ENCODE peak calls at places on chromosome 3, in seven cellular contexts. B, X, M, L, R, U and H are unnamed samples.

GRCh38 chr3:70771426-70772147 is 459.1 kb upstream of the MDFIC2 start:
- DNase-seq in B (no peak), X (no peak), M (peak; percentile 5), L (no peak), R (no peak), U (no peak), H (no peak)

GRCh38 chr3:190519886-190520285 is 6.0 kb downstream of the IL1RAP start:
- DNase-seq in B (no peak), X (no peak), M (no peak), L (no peak), R (no peak), U (no peak), H (no peak)

GRCh38 chr3:186930143-186930638 is at the start of gene ST6GAL1:
- DNase-seq in B (no peak), X (peak; percentile 57), M (peak; percentile 70), L (peak; percentile 54), R (no peak), U (no peak), H (peak; percentile 51)

GRCh38 chr3:45178131-45179023 is 32.2 kb upstream of the CDCP1 start:
- DNase-seq in B (no peak), X (no peak), M (no peak), L (no peak), R (no peak), U (no peak), H (no peak)

GRCh38 chr3:177800565-177800964 is 603.3 kb upstream of the TBL1XR1 start:
- DNase-seq in B (no peak), X (no peak), M (no peak), L (no peak), R (no peak), U (no peak), H (no peak)

GRCh38 chr3:78086150-78086549 is 1046.3 kb downstream of the ROBO2 start:
- DNase-seq in B (no peak), X (no peak), M (no peak), L (no peak), R (no peak), U (no peak), H (no peak)

GRCh38 chr3:128382221-128382807 is 84.4 kb downstream of the DNAJB8 start:
- DNase-seq in B (no peak), X (no peak), M (no peak), L (no peak), R (no peak), U (no peak), H (no peak)

GRCh38 chr3:111803123-111803593 is 55.9 kb upstream of the PHLDB2 start:
- DNase-seq in B (no peak), X (no peak), M (no peak), L (peak; percentile 35), R (no peak), U (no peak), H (no peak)

GRCh38 chr3:184002469-184002868 is 15.2 kb downstream of the ABCC5 start:
- DNase-seq in B (no peak), X (no peak), M (no peak), L (no peak), R (no peak), U (no peak), H (no peak)

GRCh38 chr3:48885753-48886152 is 12.9 kb downstream of the SLC25A20 start:
- DNase-seq in B (no peak), X (no peak), M (no peak), L (no peak), R (no peak), U (no peak), H (no peak)

GRCh38 chr3:142853270-142854163 is 35.4 kb downstream of the PCOLCE2 start:
- DNase-seq in B (no peak), X (no peak), M (no peak), L (peak; percentile 65), R (peak; percentile 61), U (no peak), H (no peak)

GRCh38 chr3:158672293-158673176 is at the start of gene LXN:
- DNase-seq in B (peak; percentile 46), X (peak; percentile 53), M (peak; percentile 75), L (peak; percentile 95), R (no peak), U (peak; percentile 56), H (peak; percentile 65)

GRCh38 chr3:48273594-48274211 is 32.8 kb downstream of the ZNF589 start:
- DNase-seq in B (peak; percentile 68), X (peak; percentile 34), M (peak; percentile 53), L (peak; percentile 81), R (peak; percentile 29), U (peak; percentile 38), H (peak; percentile 25)

GRCh38 chr3:141644931-141645330 is 93.2 kb upstream of the RNF7 start:
- DNase-seq in B (peak; percentile 56), X (peak; percentile 27), M (peak; percentile 66), L (peak; percentile 71), R (peak; percentile 31), U (no peak), H (no peak)

GRCh38 chr3:180306691-180307090 is 270.0 kb upstream of the PEX5L start:
- DNase-seq in B (no peak), X (no peak), M (no peak), L (no peak), R (peak; percentile 21), U (no peak), H (no peak)

GRCh38 chr3:151434151-151434890 is 26.5 kb downstream of the IGSF10 start:
- DNase-seq in B (no peak), X (no peak), M (no peak), L (peak; percentile 13), R (no peak), U (no peak), H (no peak)

GRCh38 chr3:12984023-12984823 is 89.0 kb downstream of the IQSEC1 start:
- DNase-seq in B (peak; percentile 79), X (peak; percentile 36), M (peak; percentile 49), L (peak; percentile 81), R (peak; percentile 29), U (no peak), H (no peak)

GRCh38 chr3:64331605-64332004 is 106.3 kb upstream of the PRICKLE2 start:
- DNase-seq in B (no peak), X (no peak), M (no peak), L (no peak), R (no peak), U (no peak), H (no peak)

GRCh38 chr3:128911911-128912310 is 32.5 kb downstream of the ACAD9 start:
- DNase-seq in B (no peak), X (no peak), M (no peak), L (no peak), R (no peak), U (no peak), H (no peak)

GRCh38 chr3:184631339-184631965 is 69.9 kb downstream of the EPHB3 start:
- DNase-seq in B (no peak), X (no peak), M (no peak), L (no peak), R (no peak), U (no peak), H (no peak)

GRCh38 chr3:22117751-22118346 is 366.8 kb upstream of the ZNF385D start:
- DNase-seq in B (no peak), X (no peak), M (no peak), L (peak; percentile 40), R (no peak), U (no peak), H (peak; percentile 10)

GRCh38 chr3:143847787-143848631 is at the start of gene SLC9A9:
- DNase-seq in B (peak; percentile 37), X (no peak), M (peak; percentile 6), L (peak; percentile 53), R (peak; percentile 58), U (peak; percentile 46), H (no peak)

GRCh38 chr3:171824824-171825221 is 14.5 kb upstream of the PLD1 start:
- DNase-seq in B (no peak), X (no peak), M (no peak), L (no peak), R (no peak), U (no peak), H (no peak)

GRCh38 chr3:186053954-186054353 is 54.9 kb downstream of the ETV5 start:
- DNase-seq in B (no peak), X (no peak), M (no peak), L (no peak), R (no peak), U (no peak), H (no peak)

GRCh38 chr3:170726976-170727661 is 141.2 kb upstream of the SLC7A14 start:
- DNase-seq in B (no peak), X (no peak), M (no peak), L (no peak), R (no peak), U (no peak), H (no peak)

GRCh38 chr3:177554900-177555759 is 357.8 kb upstream of the TBL1XR1 start:
- DNase-seq in B (no peak), X (no peak), M (no peak), L (no peak), R (peak; percentile 65), U (no peak), H (no peak)

GRCh38 chr3:171142985-171143384 is 116.5 kb upstream of the SLC2A2 start:
- DNase-seq in B (no peak), X (no peak), M (no peak), L (no peak), R (peak; percentile 95), U (peak; percentile 23), H (no peak)